ENCODE peak calls at places on chromosomes 7 and 10, in six cellular contexts. One of them, this sample, is unnamed.

GRCh38 chr10:124534231-124534798 is 72.7 kb downstream of the LHPP start:
- DNase-seq in K562: no peak
- DNase-seq in NB4: no peak
- DNase-seq in A549: no peak
- DNase-seq in GM12878: no peak
- DNase-seq in HepG2: no peak
- DNase-seq in this sample: no peak

GRCh38 chr7:79927116-79927515 is 207.5 kb upstream of the GNAI1 start:
- DNase-seq in K562: no peak
- DNase-seq in NB4: no peak
- DNase-seq in A549: no peak
- DNase-seq in HepG2: no peak
- DNase-seq in GM12878: no peak
- DNase-seq in this sample: no peak

GRCh38 chr7:37480642-37481041 is 32.0 kb upstream of the ELMO1 start:
- DNase-seq in HepG2: no peak
- DNase-seq in GM12878: no peak
- DNase-seq in A549: no peak
- DNase-seq in K562: no peak
- DNase-seq in NB4: no peak
- DNase-seq in this sample: peak

GRCh38 chr10:132292287-132292971 is 15.3 kb downstream of the STK32C start:
- DNase-seq in HepG2: no peak
- DNase-seq in GM12878: no peak
- DNase-seq in K562: no peak
- DNase-seq in A549: no peak
- DNase-seq in NB4: no peak
- DNase-seq in this sample: no peak

GRCh38 chr7:26348234-26348851 is 56.7 kb downstream of the SNX10 start:
- DNase-seq in NB4: no peak
- DNase-seq in HepG2: peak
- DNase-seq in K562: no peak
- DNase-seq in GM12878: no peak
- DNase-seq in A549: no peak
- DNase-seq in this sample: no peak

GRCh38 chr7:151566897-151567320 is 47.2 kb upstream of the RHEB start:
- DNase-seq in GM12878: no peak
- DNase-seq in NB4: peak
- DNase-seq in HepG2: no peak
- DNase-seq in K562: no peak
- DNase-seq in A549: no peak
- DNase-seq in this sample: no peak

GRCh38 chr7:44995555-44996493 is 4.2 kb upstream of the CCM2 start:
- DNase-seq in HepG2: no peak
- DNase-seq in GM12878: peak
- DNase-seq in A549: no peak
- DNase-seq in K562: no peak
- DNase-seq in NB4: no peak
- DNase-seq in this sample: no peak

GRCh38 chr7:2843191-2843685 is 870 bp downstream of the GNA12 start:
- DNase-seq in HepG2: no peak
- DNase-seq in GM12878: no peak
- DNase-seq in K562: no peak
- DNase-seq in NB4: no peak
- DNase-seq in A549: no peak
- DNase-seq in this sample: no peak

GRCh38 chr10:79153753-79154152 is 85.0 kb downstream of the ZMIZ1 start:
- DNase-seq in NB4: no peak
- DNase-seq in HepG2: no peak
- DNase-seq in GM12878: no peak
- DNase-seq in A549: no peak
- DNase-seq in K562: no peak
- DNase-seq in this sample: no peak

GRCh38 chr10:95346715-95347401 is 56.1 kb upstream of the PDLIM1 start:
- DNase-seq in HepG2: peak
- DNase-seq in NB4: no peak
- DNase-seq in K562: no peak
- DNase-seq in A549: peak
- DNase-seq in GM12878: no peak
- DNase-seq in this sample: peak

GRCh38 chr10:21173433-21173963 is 276.4 kb upstream of the NEBL start:
- DNase-seq in GM12878: no peak
- DNase-seq in A549: no peak
- DNase-seq in NB4: no peak
- DNase-seq in K562: no peak
- DNase-seq in HepG2: no peak
- DNase-seq in this sample: no peak
- TF ChIP-seq MYC in GM12878: no peak
- TF ChIP-seq MYC in A549: no peak
- TF ChIP-seq MYC in NB4: no peak
- TF ChIP-seq MYC in K562: no peak
- TF ChIP-seq MYC in HepG2: no peak
- TF ChIP-seq MYC in this sample: no peak

DNA sequence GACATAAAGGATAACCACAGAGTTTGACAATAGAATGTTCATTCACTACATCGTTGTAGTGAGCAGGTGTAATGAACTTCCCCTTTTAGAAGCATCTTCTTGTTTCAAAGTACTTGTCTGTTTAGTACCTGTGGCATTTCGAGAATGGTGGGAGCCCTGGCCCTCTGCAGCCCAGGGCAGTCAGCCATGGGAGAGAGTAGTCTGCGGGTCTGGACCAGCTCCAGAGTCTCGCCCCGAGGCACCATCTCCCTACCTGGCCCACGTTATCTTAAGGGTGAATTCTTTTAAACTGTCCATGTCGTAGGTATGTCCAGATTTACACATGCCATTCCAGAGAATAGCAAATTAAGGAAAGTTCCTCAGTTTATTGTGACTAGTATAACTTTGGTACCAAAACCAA is 99.7 kb downstream of the BMPR1A start:
- DNase-seq in HepG2: no peak
- DNase-seq in A549: no peak
- DNase-seq in NB4: no peak
- DNase-seq in K562: no peak
- DNase-seq in GM12878: no peak
- DNase-seq in this sample: no peak
- TF ChIP-seq MYC in HepG2: no peak
- TF ChIP-seq MYC in A549: no peak
- TF ChIP-seq MYC in NB4: no peak
- TF ChIP-seq MYC in K562: no peak
- TF ChIP-seq MYC in GM12878: no peak
- TF ChIP-seq MYC in this sample: no peak

DNA sequence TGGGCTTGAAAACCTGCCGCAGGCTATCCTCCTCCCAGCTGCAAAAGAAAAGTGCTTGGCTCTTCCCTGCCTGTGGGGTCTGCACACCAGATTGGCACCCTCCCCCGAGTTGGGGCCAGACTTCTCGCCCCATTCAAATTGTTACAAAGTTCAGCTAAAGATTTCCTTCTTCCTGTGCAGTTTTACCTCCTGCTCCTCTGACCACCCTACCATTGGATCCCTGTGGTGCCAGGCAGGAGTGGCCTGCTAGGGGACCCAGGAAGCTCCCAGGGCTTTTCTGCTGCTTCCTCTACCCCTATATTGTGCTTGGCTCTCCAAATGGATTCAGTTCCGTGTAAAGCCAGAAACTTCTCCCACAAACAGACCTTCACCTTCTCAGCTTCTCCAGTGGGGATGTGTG is 135.1 kb upstream of the GAD2 start:
- DNase-seq in A549: no peak
- DNase-seq in NB4: no peak
- DNase-seq in HepG2: no peak
- DNase-seq in GM12878: no peak
- DNase-seq in K562: no peak
- DNase-seq in this sample: no peak
- TF ChIP-seq MYC in A549: no peak
- TF ChIP-seq MYC in NB4: no peak
- TF ChIP-seq MYC in HepG2: no peak
- TF ChIP-seq MYC in GM12878: no peak
- TF ChIP-seq MYC in K562: no peak
- TF ChIP-seq MYC in this sample: no peak

DNA sequence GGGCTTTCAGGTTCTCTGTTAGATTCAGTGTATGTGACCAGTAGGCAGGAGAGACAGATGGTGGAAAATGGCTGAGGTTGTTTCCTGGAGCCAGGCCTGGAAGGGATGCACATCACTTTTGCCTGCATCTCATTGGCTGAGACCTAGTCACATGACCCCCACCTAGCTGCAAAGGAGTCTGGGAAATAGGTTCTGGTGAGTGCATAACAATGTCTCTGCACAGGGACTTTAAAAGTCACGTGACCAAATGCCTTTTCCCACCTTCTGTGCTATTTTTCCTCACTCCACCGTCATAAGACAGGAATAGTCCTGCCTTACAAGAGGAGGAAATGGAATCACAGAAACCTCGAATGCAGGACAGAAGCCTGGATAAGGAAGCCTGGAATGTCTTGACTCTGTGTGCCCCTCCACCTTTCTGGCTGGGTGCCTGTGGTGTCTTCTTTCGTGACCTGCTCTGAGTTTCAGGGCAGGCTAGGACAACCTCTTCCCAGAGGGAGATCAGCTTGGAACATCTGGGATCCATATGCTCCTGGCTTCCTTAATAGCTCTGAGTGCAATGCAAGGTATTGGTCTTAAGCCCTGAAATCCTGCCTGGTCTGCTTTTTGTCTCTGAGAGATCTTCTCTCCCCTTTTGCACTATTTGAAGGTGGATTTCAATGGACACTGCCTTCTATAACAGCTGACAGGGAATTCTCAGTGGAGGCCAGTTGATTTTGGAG is 139.9 kb upstream of the ZNF438 start:
- DNase-seq in NB4: no peak
- DNase-seq in GM12878: no peak
- DNase-seq in HepG2: no peak
- DNase-seq in K562: peak
- DNase-seq in A549: no peak
- DNase-seq in this sample: no peak
- TF ChIP-seq MYC in NB4: no peak
- TF ChIP-seq MYC in GM12878: no peak
- TF ChIP-seq MYC in HepG2: no peak
- TF ChIP-seq MYC in K562: no peak
- TF ChIP-seq MYC in A549: no peak
- TF ChIP-seq MYC in this sample: no peak

DNA sequence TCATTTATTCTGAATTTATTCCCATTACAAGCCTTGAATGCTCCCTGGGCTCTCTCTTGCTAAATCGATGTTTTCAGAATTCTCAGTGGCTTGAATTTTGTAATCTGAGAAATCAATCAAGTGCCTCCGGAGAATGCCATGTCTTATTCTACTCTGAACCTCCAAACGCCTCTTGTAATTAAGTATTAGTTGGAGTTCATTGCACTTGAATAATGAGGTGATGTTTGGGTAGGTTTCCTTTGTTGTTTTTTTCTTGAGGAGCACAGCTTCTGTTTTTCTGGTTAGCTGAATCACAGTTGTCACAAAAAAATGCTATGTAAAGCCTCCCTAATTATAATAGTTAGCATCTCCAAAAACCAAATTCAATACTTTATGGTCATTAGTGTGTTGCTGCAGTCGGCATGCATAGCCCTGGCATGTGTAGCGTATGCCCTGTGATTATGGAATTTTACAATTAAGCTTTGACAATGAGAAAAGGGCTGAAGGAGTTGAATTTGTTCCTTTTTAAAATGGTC is 100.3 kb downstream of the PLPP4 start:
- DNase-seq in HepG2: no peak
- DNase-seq in K562: no peak
- DNase-seq in NB4: no peak
- DNase-seq in GM12878: no peak
- DNase-seq in A549: no peak
- DNase-seq in this sample: no peak
- TF ChIP-seq MYC in HepG2: no peak
- TF ChIP-seq MYC in K562: no peak
- TF ChIP-seq MYC in NB4: no peak
- TF ChIP-seq MYC in GM12878: no peak
- TF ChIP-seq MYC in A549: no peak
- TF ChIP-seq MYC in this sample: no peak

GRCh38 chr7:50693475-50693874 is 89.2 kb downstream of the GRB10 start:
- DNase-seq in A549: no peak
- DNase-seq in NB4: no peak
- DNase-seq in K562: no peak
- DNase-seq in GM12878: no peak
- DNase-seq in HepG2: no peak
- DNase-seq in this sample: peak

GRCh38 chr7:50687096-50687495 is 95.6 kb downstream of the GRB10 start:
- DNase-seq in GM12878: no peak
- DNase-seq in NB4: no peak
- DNase-seq in A549: no peak
- DNase-seq in HepG2: no peak
- DNase-seq in K562: no peak
- DNase-seq in this sample: no peak

GRCh38 chr7:50687575-50688261 is 95.0 kb downstream of the GRB10 start:
- DNase-seq in NB4: no peak
- DNase-seq in K562: no peak
- DNase-seq in HepG2: no peak
- DNase-seq in A549: no peak
- DNase-seq in GM12878: no peak
- DNase-seq in this sample: no peak

GRCh38 chr7:50685445-50686070 is 97.1 kb downstream of the GRB10 start:
- DNase-seq in A549: no peak
- DNase-seq in K562: no peak
- DNase-seq in NB4: no peak
- DNase-seq in HepG2: no peak
- DNase-seq in GM12878: no peak
- DNase-seq in this sample: no peak

DNA sequence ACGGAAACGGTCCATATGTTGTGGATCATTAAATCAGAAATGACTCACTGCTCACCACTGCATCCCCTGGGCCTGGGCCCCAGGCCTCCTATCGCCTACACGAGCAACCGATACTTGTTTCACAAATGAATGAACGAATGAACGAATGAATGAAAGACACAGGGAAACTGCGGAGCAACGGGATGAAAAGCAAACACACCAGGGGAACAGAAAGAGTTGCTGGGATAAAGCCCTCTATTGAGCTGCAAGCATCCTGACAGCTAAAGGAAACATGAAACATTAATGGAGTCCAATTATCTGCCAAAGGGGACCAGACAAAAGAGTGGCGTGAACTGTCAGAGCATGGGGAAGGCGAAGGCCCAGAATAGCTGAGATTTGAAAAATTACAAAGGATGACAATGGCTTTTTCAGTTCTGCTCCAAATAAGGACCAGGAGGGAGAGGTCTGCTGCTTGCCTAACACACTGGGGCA is 92.1 kb downstream of the GRB10 start:
- DNase-seq in NB4: no peak
- DNase-seq in A549: no peak
- DNase-seq in HepG2: no peak
- DNase-seq in GM12878: no peak
- DNase-seq in K562: no peak
- DNase-seq in this sample: no peak
- TF ChIP-seq MYC in NB4: no peak
- TF ChIP-seq MYC in A549: no peak
- TF ChIP-seq MYC in HepG2: no peak
- TF ChIP-seq MYC in GM12878: no peak
- TF ChIP-seq MYC in K562: no peak
- TF ChIP-seq MYC in this sample: no peak

This sample was measured in endothelial cell of umbilical vein.